ENCODE peak calls at places on chromosomes 5 and 9, in six cellular contexts. B is WTC11, E is fibroblast of lung, Q is ascending aorta, I is cardiac muscle cell, R is fibroblast of the aortic adventitia. W is an unnamed sample.
A peak's percentile ranks its signal among the peaks of the same experiment; 100 is the strongest.

GRCh38 chr5:58683567-58683966 is 100.7 kb downstream of the RAB3C start:
- DNase-seq in I (no peak), E (no peak), Q (no peak), R (no peak), B (no peak), W (no peak)

GRCh38 chr5:69525490-69525889 is 32.9 kb downstream of the OCLN start:
- DNase-seq in R (no peak), I (no peak), B (no peak), E (no peak), Q (no peak), W (peak; percentile 87)

GRCh38 chr9:98654247-98654646 is 54.5 kb downstream of the GABBR2 start:
- DNase-seq in Q (no peak), I (no peak), B (no peak), E (peak; percentile 96), R (peak; percentile 65), W (peak; percentile 70)

GRCh38 chr9:32737378-32737777 is 46.0 kb upstream of the TMEM215 start:
- DNase-seq in B (no peak), E (no peak), Q (no peak), I (no peak), R (no peak), W (no peak)

GRCh38 chr9:71665247-71665646 is 103.1 kb downstream of the CEMIP2 start:
- DNase-seq in E (peak; percentile 15), R (no peak), Q (no peak), B (no peak), I (no peak), W (peak; percentile 30)

GRCh38 chr9:1619915-1620705 is 395.0 kb upstream of the SMARCA2 start:
- DNase-seq in R (no peak), E (no peak), I (peak; percentile 18), B (no peak), Q (no peak), W (peak; percentile 48)

GRCh38 chr5:6750142-6750840 is 37.1 kb downstream of the TENT4A start:
- DNase-seq in Q (no peak), R (no peak), B (no peak), E (no peak), I (no peak), W (no peak)

GRCh38 chr5:68055686-68056085 is 159.9 kb upstream of the PIK3R1 start:
- DNase-seq in B (no peak), Q (no peak), E (no peak), R (no peak), I (no peak), W (no peak)

GRCh38 chr9:127580371-127580770 is 31.7 kb upstream of the STXBP1 start:
- DNase-seq in I (no peak), B (no peak), Q (no peak), R (no peak), E (no peak), W (no peak)

GRCh38 chr5:547086-547924 is 23.1 kb upstream of the SLC9A3 start:
- DNase-seq in R (no peak), E (no peak), Q (no peak), B (peak; percentile 8), I (no peak), W (no peak)

GRCh38 chr5:82640901-82641300 is 362.7 kb upstream of the RPS23 start:
- DNase-seq in B (no peak), E (peak; percentile 29), Q (no peak), R (no peak), I (peak; percentile 37), W (no peak)

GRCh38 chr5:131630963-131631350 is 4.1 kb downstream of the RAPGEF6 start:
- DNase-seq in E (no peak), R (no peak), I (no peak), Q (no peak), B (no peak), W (peak; percentile 37)

GRCh38 chr5:151319334-151319733 is 15.8 kb upstream of the SLC36A3 start:
- DNase-seq in B (no peak), I (peak; percentile 51), Q (no peak), E (peak; percentile 1), R (peak; percentile 20), W (peak; percentile 51)

GRCh38 chr5:18220631-18221030 is 586.4 kb downstream of the TAF11L14 start:
- DNase-seq in E (no peak), B (no peak), Q (no peak), I (no peak), R (no peak), W (peak; percentile 95)

GRCh38 chr9:36166150-36166927 is 2.8 kb upstream of the CCIN start:
- DNase-seq in Q (peak; percentile 49), I (peak; percentile 87), R (peak; percentile 86), E (peak; percentile 84), B (peak; percentile 85), W (peak; percentile 83)

GRCh38 chr5:109318455-109319108 is 91.2 kb downstream of the PJA2 start:
- DNase-seq in Q (no peak), E (no peak), B (no peak), I (peak; percentile 20), R (no peak), W (no peak)

GRCh38 chr9:108708448-108708847 is 147.3 kb downstream of the ACTL7B start:
- DNase-seq in R (no peak), B (no peak), I (no peak), E (no peak), Q (no peak), W (no peak)

GRCh38 chr5:101782352-101783087 is 513.6 kb downstream of the SLCO4C1 start:
- DNase-seq in E (no peak), B (no peak), Q (no peak), I (no peak), R (no peak), W (peak; percentile 62)

GRCh38 chr5:74464512-74465209 is 175.9 kb downstream of the ENC1 start:
- DNase-seq in B (no peak), R (peak; percentile 83), I (peak; percentile 89), E (peak; percentile 47), Q (no peak), W (no peak)

GRCh38 chr9:127131871-127132270 is 9.4 kb upstream of the ANGPTL2 start:
- DNase-seq in E (peak; percentile 88), B (no peak), Q (no peak), I (peak; percentile 66), R (peak; percentile 59), W (peak; percentile 55)

GRCh38 chr5:149938272-149938671 is 6.3 kb downstream of the PDE6A start:
- DNase-seq in I (peak; percentile 66), Q (no peak), B (no peak), E (peak; percentile 76), R (peak; percentile 36), W (peak; percentile 100)

GRCh38 chr5:163963881-163964280 is 458.5 kb downstream of the MAT2B start:
- DNase-seq in Q (no peak), B (no peak), E (peak; percentile 51), R (peak; percentile 8), I (peak; percentile 37), W (no peak)

GRCh38 chr5:141848771-141849370 is 29.3 kb downstream of the PCDH1 start:
- DNase-seq in Q (peak; percentile 39), R (peak; percentile 40), E (peak; percentile 76), B (peak; percentile 90), I (peak; percentile 55), W (peak; percentile 94)

GRCh38 chr9:14084867-14085266 is 229.1 kb downstream of the NFIB start:
- DNase-seq in Q (no peak), B (no peak), I (no peak), E (no peak), R (no peak), W (no peak)

GRCh38 chr9:14092344-14092743 is 221.6 kb downstream of the NFIB start:
- DNase-seq in B (no peak), I (peak; percentile 52), E (peak; percentile 44), R (peak; percentile 35), Q (no peak), W (no peak)

GRCh38 chr9:14086495-14086894 is 227.4 kb downstream of the NFIB start:
- DNase-seq in E (no peak), Q (no peak), R (no peak), I (no peak), B (no peak), W (no peak)

GRCh38 chr9:14089051-14089798 is 224.7 kb downstream of the NFIB start:
- DNase-seq in B (no peak), I (peak; percentile 46), R (no peak), Q (no peak), E (peak; percentile 62), W (no peak)

DNA sequence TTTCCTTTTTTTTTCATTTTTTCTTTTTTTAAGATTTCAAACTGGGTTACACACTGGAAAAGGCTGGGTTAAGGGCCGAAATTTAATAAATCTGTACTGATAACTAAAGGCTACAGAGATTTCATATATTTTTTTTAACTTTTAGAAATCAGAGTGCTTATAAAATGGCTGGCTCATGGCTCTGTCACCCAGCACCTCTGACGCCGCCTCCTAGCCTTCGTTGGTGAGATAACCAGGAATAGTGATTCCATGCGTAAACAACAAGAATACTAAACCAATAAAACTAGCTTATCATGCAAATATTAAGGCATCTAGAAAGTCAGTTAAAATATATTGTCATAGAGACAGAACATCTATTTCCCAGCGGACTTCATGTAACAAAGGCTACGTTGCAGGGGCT is 226.4 kb downstream of the NFIB start:
- DNase-seq in R (no peak), I (no peak), Q (no peak), B (no peak), E (no peak), W (no peak)
- TF ChIP-seq CTCF in R (no peak), I (no peak), Q (no peak), B (no peak), E (no peak), W (no peak)

DNA sequence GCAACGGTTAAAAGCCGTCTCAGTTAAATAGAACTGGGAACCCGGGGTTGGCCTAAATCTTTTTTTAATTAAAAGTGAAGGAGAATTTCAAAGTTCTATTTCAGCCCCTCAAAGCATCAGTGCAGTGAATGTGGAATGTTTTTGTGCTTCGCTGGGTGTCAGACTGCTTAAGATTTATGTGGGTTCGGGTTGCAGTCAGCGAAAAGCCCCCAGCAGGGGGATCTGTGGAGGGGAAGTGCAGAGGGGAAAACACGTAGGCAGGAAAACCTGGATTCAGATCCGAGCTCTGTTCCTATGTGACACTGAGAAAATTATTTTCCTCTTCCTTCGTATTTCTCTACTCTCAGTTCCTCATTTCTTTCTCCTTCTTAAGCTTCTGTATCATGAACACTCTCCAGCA is 19.7 kb downstream of the BRINP1 start:
- DNase-seq in I (no peak), B (peak; percentile 61), E (no peak), R (no peak), Q (no peak), W (no peak)
- TF ChIP-seq CTCF in I (no peak), B (no peak), E (no peak), R (no peak), Q (no peak), W (no peak)

DNA sequence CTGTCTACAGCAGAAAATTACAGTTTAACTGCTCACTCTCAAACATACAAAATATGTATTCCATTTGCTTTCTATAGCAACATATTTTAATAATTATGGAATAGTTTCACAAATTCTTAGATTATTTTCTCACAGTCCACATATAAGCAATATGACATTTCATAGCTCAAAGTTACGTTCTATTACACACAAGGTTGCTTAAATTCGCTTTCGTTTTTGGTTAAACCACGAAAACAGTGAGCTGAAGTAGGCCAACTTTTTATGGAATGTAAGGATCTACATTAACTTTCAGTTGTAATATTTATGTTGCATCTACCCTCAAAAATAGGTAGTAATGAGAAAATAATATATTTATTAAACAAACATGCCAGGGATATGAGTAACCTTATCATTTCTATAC is 966.0 kb upstream of the ACO1 start:
- DNase-seq in Q (no peak), I (no peak), R (no peak), E (no peak), B (no peak), W (no peak)
- TF ChIP-seq CTCF in Q (no peak), I (no peak), R (no peak), E (no peak), B (no peak), W (no peak)

DNA sequence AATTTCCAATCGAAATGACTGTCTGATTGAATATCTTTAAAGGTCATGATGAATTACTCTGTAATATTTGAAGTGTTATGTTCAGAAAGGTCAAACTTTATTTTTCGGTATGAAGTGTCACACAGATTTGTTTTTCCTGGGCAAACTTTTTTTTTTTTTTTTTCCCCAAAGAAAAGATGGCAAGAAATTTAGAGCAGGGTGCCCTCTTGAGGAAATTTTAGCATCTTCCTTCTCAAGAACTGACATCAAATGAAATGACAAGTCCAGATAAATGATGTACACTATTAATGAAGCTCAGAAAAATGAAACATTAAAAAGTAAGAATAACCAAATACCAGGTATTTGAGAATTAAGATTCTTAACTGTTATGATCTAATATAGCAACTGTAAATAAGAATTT is 123.6 kb downstream of the INVS start:
- DNase-seq in R (peak; percentile 66), B (no peak), E (peak; percentile 42), Q (no peak), I (peak; percentile 59), W (peak; percentile 33)
- TF ChIP-seq CTCF in R (peak; percentile 52), B (no peak), E (peak; percentile 55), Q (peak; percentile 44), I (peak; percentile 47), W (peak; percentile 57)

W was measured in PC-3.